ENCODE peak calls at places on chromosome 20, in ten cellular contexts. One of them, this sample, is unnamed. For H3K9me3, the result is how much of the 10 kb centered on the place peaks cover.

GRCh38 chr20:35306931-35307517 is 14.8 kb upstream of the FAM83C start:
- DNase-seq in ascending aorta: peak
- DNase-seq in SK-N-SH: peak
- DNase-seq in CD8-positive, alpha-beta T cell: no peak
- DNase-seq in aorta: no peak
- DNase-seq in upper lobe of right lung: no peak
- DNase-seq in heart left ventricle: peak
- DNase-seq in ovary: no peak
- DNase-seq in A549: peak
- DNase-seq in uterus: no peak
- DNase-seq in this sample: no peak

GRCh38 chr20:62686869-62687830 is 21.5 kb upstream of the NTSR1 start:
- DNase-seq in A549: no peak
- DNase-seq in uterus: no peak
- DNase-seq in aorta: peak
- DNase-seq in CD8-positive, alpha-beta T cell: no peak
- DNase-seq in upper lobe of right lung: no peak
- DNase-seq in heart left ventricle: no peak
- DNase-seq in SK-N-SH: no peak
- DNase-seq in ovary: no peak
- DNase-seq in ascending aorta: no peak
- DNase-seq in this sample: no peak

GRCh38 chr20:22684763-22685443 is 100.5 kb upstream of the FOXA2 start:
- DNase-seq in SK-N-SH: no peak
- DNase-seq in uterus: no peak
- DNase-seq in heart left ventricle: no peak
- DNase-seq in A549: no peak
- DNase-seq in aorta: no peak
- DNase-seq in ascending aorta: no peak
- DNase-seq in CD8-positive, alpha-beta T cell: no peak
- DNase-seq in upper lobe of right lung: no peak
- DNase-seq in ovary: no peak
- DNase-seq in this sample: no peak

GRCh38 chr20:35387334-35387733 is 24.4 kb downstream of the UQCC1 start:
- DNase-seq in heart left ventricle: no peak
- DNase-seq in CD8-positive, alpha-beta T cell: no peak
- DNase-seq in ascending aorta: no peak
- DNase-seq in ovary: no peak
- DNase-seq in SK-N-SH: no peak
- DNase-seq in A549: no peak
- DNase-seq in uterus: no peak
- DNase-seq in upper lobe of right lung: no peak
- DNase-seq in aorta: no peak
- DNase-seq in this sample: no peak

GRCh38 chr20:48463096-48463710 is 364.6 kb downstream of the PREX1 start:
- DNase-seq in ascending aorta: no peak
- DNase-seq in CD8-positive, alpha-beta T cell: no peak
- DNase-seq in A549: no peak
- DNase-seq in heart left ventricle: no peak
- DNase-seq in aorta: no peak
- DNase-seq in ovary: no peak
- DNase-seq in uterus: no peak
- DNase-seq in SK-N-SH: no peak
- DNase-seq in upper lobe of right lung: no peak
- DNase-seq in this sample: no peak

GRCh38 chr20:42204261-42204660 is 586.1 kb upstream of the CHD6 start:
- DNase-seq in aorta: no peak
- DNase-seq in ascending aorta: no peak
- DNase-seq in CD8-positive, alpha-beta T cell: no peak
- DNase-seq in A549: no peak
- DNase-seq in ovary: no peak
- DNase-seq in SK-N-SH: peak
- DNase-seq in upper lobe of right lung: no peak
- DNase-seq in heart left ventricle: no peak
- DNase-seq in uterus: no peak
- DNase-seq in this sample: no peak

GRCh38 chr20:14777571-14777970 is 440.2 kb upstream of the FLRT3 start:
- DNase-seq in upper lobe of right lung: no peak
- DNase-seq in ascending aorta: no peak
- DNase-seq in aorta: no peak
- DNase-seq in ovary: no peak
- DNase-seq in uterus: no peak
- DNase-seq in heart left ventricle: no peak
- DNase-seq in CD8-positive, alpha-beta T cell: no peak
- DNase-seq in SK-N-SH: no peak
- DNase-seq in A549: no peak
- DNase-seq in this sample: no peak

GRCh38 chr20:43751167-43752050 is 24.6 kb upstream of the GTSF1L start:
- DNase-seq in upper lobe of right lung: no peak
- DNase-seq in uterus: no peak
- DNase-seq in ascending aorta: no peak
- DNase-seq in A549: no peak
- DNase-seq in CD8-positive, alpha-beta T cell: no peak
- DNase-seq in heart left ventricle: no peak
- DNase-seq in ovary: no peak
- DNase-seq in aorta: no peak
- DNase-seq in SK-N-SH: no peak
- DNase-seq in this sample: no peak

GRCh38 chr20:25439328-25439727 is 31.9 kb downstream of the GINS1 start:
- DNase-seq in CD8-positive, alpha-beta T cell: no peak
- DNase-seq in heart left ventricle: no peak
- DNase-seq in SK-N-SH: no peak
- DNase-seq in ascending aorta: no peak
- DNase-seq in A549: no peak
- DNase-seq in ovary: no peak
- DNase-seq in upper lobe of right lung: no peak
- DNase-seq in aorta: no peak
- DNase-seq in uterus: no peak
- DNase-seq in this sample: no peak

GRCh38 chr20:507006-507758 is 36.4 kb downstream of the CSNK2A1 start:
- DNase-seq in ovary: no peak
- DNase-seq in ascending aorta: no peak
- DNase-seq in SK-N-SH: no peak
- DNase-seq in upper lobe of right lung: no peak
- DNase-seq in heart left ventricle: no peak
- DNase-seq in CD8-positive, alpha-beta T cell: no peak
- DNase-seq in aorta: no peak
- DNase-seq in uterus: no peak
- DNase-seq in A549: no peak
- DNase-seq in this sample: no peak

GRCh38 chr20:48725589-48725991 is 102.2 kb downstream of the PREX1 start:
- DNase-seq in ovary: no peak
- DNase-seq in ascending aorta: no peak
- DNase-seq in A549: peak
- DNase-seq in aorta: no peak
- DNase-seq in CD8-positive, alpha-beta T cell: no peak
- DNase-seq in upper lobe of right lung: no peak
- DNase-seq in SK-N-SH: peak
- DNase-seq in heart left ventricle: no peak
- DNase-seq in uterus: no peak
- DNase-seq in this sample: no peak

GRCh38 chr20:31257364-31257763 is at the start of gene DEFB115:
- DNase-seq in uterus: no peak
- DNase-seq in CD8-positive, alpha-beta T cell: no peak
- DNase-seq in ovary: no peak
- DNase-seq in SK-N-SH: no peak
- DNase-seq in ascending aorta: no peak
- DNase-seq in A549: no peak
- DNase-seq in heart left ventricle: no peak
- DNase-seq in aorta: no peak
- DNase-seq in upper lobe of right lung: no peak
- DNase-seq in this sample: no peak

GRCh38 chr20:31260326-31260932 is 3.0 kb downstream of the DEFB115 start:
- DNase-seq in upper lobe of right lung: no peak
- DNase-seq in heart left ventricle: no peak
- DNase-seq in A549: peak
- DNase-seq in CD8-positive, alpha-beta T cell: no peak
- DNase-seq in ovary: no peak
- DNase-seq in aorta: no peak
- DNase-seq in SK-N-SH: peak
- DNase-seq in uterus: no peak
- DNase-seq in ascending aorta: no peak
- DNase-seq in this sample: no peak

DNA sequence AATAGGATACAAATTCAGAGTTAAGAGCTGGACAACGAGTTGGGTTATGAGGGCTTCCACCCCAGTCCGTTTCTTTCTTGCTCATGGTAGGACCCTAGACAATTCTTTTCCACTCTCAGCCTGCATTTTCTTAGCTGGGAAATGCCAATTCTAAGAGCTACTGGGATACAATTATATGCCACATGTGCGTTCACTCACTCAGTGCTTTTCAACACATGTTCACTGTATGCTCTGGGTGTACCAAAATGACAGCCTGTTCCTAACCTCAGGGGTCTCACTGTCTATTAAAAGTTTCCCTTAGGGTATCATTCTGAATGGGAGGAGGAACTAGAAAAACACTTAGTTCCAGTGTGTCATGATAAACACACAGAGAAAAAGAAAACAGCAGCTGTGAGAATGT is 505 bp upstream of the DEFB115 start:
- DNase-seq in SK-N-SH: no peak
- DNase-seq in aorta: no peak
- DNase-seq in uterus: no peak
- DNase-seq in heart left ventricle: no peak
- DNase-seq in upper lobe of right lung: no peak
- DNase-seq in ascending aorta: no peak
- DNase-seq in ovary: no peak
- DNase-seq in A549: no peak
- DNase-seq in CD8-positive, alpha-beta T cell: no peak
- DNase-seq in this sample: no peak
- H3K9me3 ChIP-seq in SK-N-SH: under half
- H3K9me3 ChIP-seq in aorta: under half
- H3K9me3 ChIP-seq in uterus: under half
- H3K9me3 ChIP-seq in heart left ventricle: under half
- H3K9me3 ChIP-seq in upper lobe of right lung: under half
- H3K9me3 ChIP-seq in ascending aorta: under half
- H3K9me3 ChIP-seq in ovary: under half
- H3K9me3 ChIP-seq in A549: under half
- H3K9me3 ChIP-seq in CD8-positive, alpha-beta T cell: under half
- H3K9me3 ChIP-seq in this sample: under half

GRCh38 chr20:37242503-37242902 is 19.1 kb downstream of the GHRH start:
- DNase-seq in heart left ventricle: no peak
- DNase-seq in ascending aorta: no peak
- DNase-seq in CD8-positive, alpha-beta T cell: no peak
- DNase-seq in ovary: no peak
- DNase-seq in uterus: no peak
- DNase-seq in aorta: no peak
- DNase-seq in SK-N-SH: no peak
- DNase-seq in upper lobe of right lung: no peak
- DNase-seq in A549: no peak
- DNase-seq in this sample: no peak
- H3K9me3 ChIP-seq in heart left ventricle: under half
- H3K9me3 ChIP-seq in ascending aorta: under half
- H3K9me3 ChIP-seq in CD8-positive, alpha-beta T cell: under half
- H3K9me3 ChIP-seq in ovary: under half
- H3K9me3 ChIP-seq in uterus: under half
- H3K9me3 ChIP-seq in aorta: under half
- H3K9me3 ChIP-seq in SK-N-SH: under half
- H3K9me3 ChIP-seq in upper lobe of right lung: under half
- H3K9me3 ChIP-seq in A549: under half
- H3K9me3 ChIP-seq in this sample: under half

DNA sequence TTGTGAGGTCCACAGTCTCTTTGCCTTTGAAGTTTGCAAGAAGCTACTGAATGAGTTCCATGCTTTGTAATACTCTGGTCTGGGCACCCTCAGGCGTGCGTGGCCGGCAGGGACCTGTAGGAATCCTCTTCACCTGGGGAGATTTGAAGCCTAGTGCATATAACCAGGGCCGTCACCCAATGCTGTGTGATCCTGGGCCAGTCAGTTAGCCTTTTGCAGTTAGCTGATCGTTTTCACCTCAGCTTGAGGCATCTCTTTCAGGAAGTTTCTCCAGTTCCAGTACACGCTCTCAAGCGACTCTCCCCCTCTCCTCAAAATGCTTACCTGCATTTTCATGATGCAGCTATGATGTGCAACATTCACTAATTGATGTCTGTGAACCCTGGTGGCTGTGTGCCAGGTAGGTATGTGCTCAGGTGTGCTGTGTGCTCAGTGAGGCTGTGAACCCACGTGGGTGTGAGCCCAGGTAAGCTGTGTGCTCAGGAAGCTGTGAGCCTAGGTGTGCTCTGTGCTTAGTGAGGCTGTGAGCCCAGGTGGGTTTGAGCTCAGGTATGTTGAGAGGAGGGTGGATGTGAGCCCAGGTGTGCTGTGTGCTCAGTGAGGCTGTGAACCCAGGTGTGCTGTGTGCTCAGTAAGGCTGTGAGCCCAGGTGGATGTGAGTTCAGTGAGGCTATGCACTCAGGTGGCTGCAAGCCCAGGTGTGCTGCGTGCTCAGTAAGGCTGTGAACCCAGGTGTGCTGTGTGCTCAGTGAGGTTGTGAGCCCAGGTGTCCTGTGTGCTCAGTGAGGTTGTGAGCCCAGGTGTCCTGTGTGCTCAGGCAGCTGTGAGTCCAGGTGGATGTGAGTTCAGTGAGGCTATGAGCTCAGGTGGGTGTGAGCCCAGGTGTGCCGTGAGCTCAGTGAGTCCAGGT is 120.4 kb downstream of the PHACTR3 start:
- DNase-seq in heart left ventricle: no peak
- DNase-seq in SK-N-SH: no peak
- DNase-seq in uterus: no peak
- DNase-seq in A549: no peak
- DNase-seq in ovary: no peak
- DNase-seq in upper lobe of right lung: peak
- DNase-seq in CD8-positive, alpha-beta T cell: no peak
- DNase-seq in ascending aorta: peak
- DNase-seq in aorta: no peak
- DNase-seq in this sample: no peak
- H3K9me3 ChIP-seq in heart left ventricle: under half
- H3K9me3 ChIP-seq in SK-N-SH: under half
- H3K9me3 ChIP-seq in uterus: under half
- H3K9me3 ChIP-seq in A549: under half
- H3K9me3 ChIP-seq in ovary: under half
- H3K9me3 ChIP-seq in upper lobe of right lung: under half
- H3K9me3 ChIP-seq in CD8-positive, alpha-beta T cell: under half
- H3K9me3 ChIP-seq in ascending aorta: under half
- H3K9me3 ChIP-seq in aorta: under half
- H3K9me3 ChIP-seq in this sample: under half

DNA sequence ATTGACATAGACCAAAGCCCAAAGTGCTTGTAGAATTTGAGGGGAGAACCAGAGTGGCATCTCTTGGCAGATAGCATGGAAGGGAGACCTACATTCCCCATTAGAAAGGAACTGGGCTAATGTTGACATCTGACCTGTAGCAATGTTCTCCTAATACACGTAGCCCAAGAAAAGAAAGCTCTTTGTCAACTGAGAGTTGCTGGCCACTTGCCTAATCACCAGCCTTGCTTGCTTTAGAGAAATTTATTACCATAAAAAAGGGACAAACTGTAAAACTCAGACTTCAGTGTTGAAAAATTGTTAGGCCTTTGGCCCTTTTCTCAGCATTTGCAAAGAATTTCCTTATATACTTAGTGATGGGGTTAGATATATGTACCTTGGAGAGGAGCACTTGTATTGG is 777.5 kb downstream of the MAFB start:
- DNase-seq in A549: no peak
- DNase-seq in ovary: no peak
- DNase-seq in SK-N-SH: no peak
- DNase-seq in upper lobe of right lung: no peak
- DNase-seq in ascending aorta: no peak
- DNase-seq in heart left ventricle: no peak
- DNase-seq in CD8-positive, alpha-beta T cell: no peak
- DNase-seq in uterus: no peak
- DNase-seq in aorta: no peak
- DNase-seq in this sample: no peak
- H3K9me3 ChIP-seq in A549: under half
- H3K9me3 ChIP-seq in ovary: under half
- H3K9me3 ChIP-seq in SK-N-SH: under half
- H3K9me3 ChIP-seq in upper lobe of right lung: under half
- H3K9me3 ChIP-seq in ascending aorta: under half
- H3K9me3 ChIP-seq in heart left ventricle: under half
- H3K9me3 ChIP-seq in CD8-positive, alpha-beta T cell: under half
- H3K9me3 ChIP-seq in uterus: under half
- H3K9me3 ChIP-seq in aorta: under half
- H3K9me3 ChIP-seq in this sample: under half

GRCh38 chr20:9508240-9508661 is 6.1 kb upstream of the LAMP5 start:
- DNase-seq in heart left ventricle: no peak
- DNase-seq in SK-N-SH: no peak
- DNase-seq in ascending aorta: no peak
- DNase-seq in CD8-positive, alpha-beta T cell: no peak
- DNase-seq in uterus: no peak
- DNase-seq in upper lobe of right lung: no peak
- DNase-seq in ovary: no peak
- DNase-seq in A549: no peak
- DNase-seq in aorta: no peak
- DNase-seq in this sample: no peak
- H3K9me3 ChIP-seq in heart left ventricle: under half
- H3K9me3 ChIP-seq in SK-N-SH: under half
- H3K9me3 ChIP-seq in ascending aorta: under half
- H3K9me3 ChIP-seq in CD8-positive, alpha-beta T cell: under half
- H3K9me3 ChIP-seq in uterus: under half
- H3K9me3 ChIP-seq in upper lobe of right lung: under half
- H3K9me3 ChIP-seq in ovary: under half
- H3K9me3 ChIP-seq in A549: under half
- H3K9me3 ChIP-seq in aorta: under half
- H3K9me3 ChIP-seq in this sample: under half

This sample was measured in T-helper 17 cell.